ENCODE peak calls at places on chromosomes 12 and 14, in five cellular contexts. C, G, V, J and R are unnamed samples.

GRCh38 chr14:77071938-77072388 is 26.1 kb upstream of the CIPC start:
- DNase-seq in C (peak; percentile 19), G (no peak), V (no peak), J (no peak), R (no peak)

GRCh38 chr14:80996049-80996901 is 40.9 kb downstream of the TSHR start:
- DNase-seq in C (peak; percentile 89), G (no peak), V (no peak), J (no peak), R (peak; percentile 49)

GRCh38 chr12:88371416-88372183 is 208.7 kb downstream of the KITLG start:
- DNase-seq in C (peak; percentile 85), G (peak; percentile 84), V (no peak), J (peak; percentile 51), R (peak; percentile 15)

GRCh38 chr14:105155681-105156413 is 12.7 kb downstream of the JAG2 start:
- DNase-seq in C (no peak), G (no peak), V (no peak), J (no peak), R (no peak)

GRCh38 chr12:5568325-5568981 is 136.5 kb downstream of the NTF3 start:
- DNase-seq in C (no peak), G (no peak), V (no peak), J (no peak), R (no peak)

GRCh38 chr12:52058631-52059324 is 7.5 kb downstream of the NR4A1 start:
- DNase-seq in C (peak; percentile 47), G (no peak), V (peak; percentile 45), J (no peak), R (no peak)

GRCh38 chr14:98867146-98867545 is 404.9 kb downstream of the BCL11B start:
- DNase-seq in C (no peak), G (peak; percentile 54), V (no peak), J (no peak), R (no peak)

GRCh38 chr14:85003805-85004204 is 526.1 kb upstream of the FLRT2 start:
- DNase-seq in C (no peak), G (no peak), V (no peak), J (no peak), R (no peak)

GRCh38 chr12:124390442-124391116 is 95.7 kb downstream of the RFLNA start:
- DNase-seq in C (peak; percentile 74), G (no peak), V (peak; percentile 81), J (peak; percentile 86), R (no peak)

GRCh38 chr12:114000861-114001260 is 34.7 kb upstream of the RBM19 start:
- DNase-seq in C (no peak), G (no peak), V (no peak), J (no peak), R (no peak)

GRCh38 chr12:62703011-62703380 is 232.0 kb downstream of the PPM1H start:
- DNase-seq in C (no peak), G (no peak), V (no peak), J (no peak), R (no peak)

GRCh38 chr12:130686511-130686981 is 29.6 kb downstream of the RIMBP2 start:
- DNase-seq in C (no peak), G (no peak), V (no peak), J (no peak), R (no peak)

GRCh38 chr14:21093769-21094681 is 4.4 kb downstream of the ZNF219 start:
- DNase-seq in C (no peak), G (no peak), V (no peak), J (no peak), R (peak; percentile 89)

GRCh38 chr12:72433298-72433697 is 161.1 kb downstream of the TRHDE start:
- DNase-seq in C (no peak), G (no peak), V (no peak), J (no peak), R (no peak)

GRCh38 chr14:23047042-23047634 is 5.1 kb downstream of the PSMB11 start:
- DNase-seq in C (no peak), G (no peak), V (no peak), J (no peak), R (no peak)

GRCh38 chr12:130286041-130286440 is 51.6 kb upstream of the PIWIL1 start:
- DNase-seq in C (no peak), G (no peak), V (no peak), J (no peak), R (peak; percentile 4)

GRCh38 chr12:62438098-62438692 is 28.4 kb upstream of the MON2 start:
- DNase-seq in C (peak; percentile 74), G (no peak), V (no peak), J (peak; percentile 51), R (peak; percentile 47)

GRCh38 chr12:131869871-131870418 is 24.5 kb upstream of the ULK1 start:
- DNase-seq in C (peak; percentile 27), G (no peak), V (no peak), J (no peak), R (no peak)

GRCh38 chr12:95820096-95820703 is 29.6 kb upstream of the NTN4 start:
- DNase-seq in C (peak; percentile 68), G (no peak), V (no peak), J (no peak), R (peak; percentile 69)

GRCh38 chr12:131510431-131510830 is 200.5 kb upstream of the SFSWAP start:
- DNase-seq in C (no peak), G (no peak), V (no peak), J (no peak), R (no peak)

GRCh38 chr12:120639771-120640721 is at the start of gene CABP1:
- DNase-seq in C (no peak), G (no peak), V (no peak), J (no peak), R (peak; percentile 83)

GRCh38 chr12:31880340-31880739 is 78.9 kb upstream of the RESF1 start:
- DNase-seq in C (no peak), G (no peak), V (no peak), J (no peak), R (no peak)

GRCh38 chr12:125593269-125593668 is 528.0 kb downstream of the AACS start:
- DNase-seq in C (no peak), G (no peak), V (no peak), J (no peak), R (no peak)

GRCh38 chr12:117025481-117026151 is 73.6 kb downstream of the TESC start:
- DNase-seq in C (peak; percentile 67), G (no peak), V (peak; percentile 72), J (peak; percentile 73), R (peak; percentile 73)

DNA sequence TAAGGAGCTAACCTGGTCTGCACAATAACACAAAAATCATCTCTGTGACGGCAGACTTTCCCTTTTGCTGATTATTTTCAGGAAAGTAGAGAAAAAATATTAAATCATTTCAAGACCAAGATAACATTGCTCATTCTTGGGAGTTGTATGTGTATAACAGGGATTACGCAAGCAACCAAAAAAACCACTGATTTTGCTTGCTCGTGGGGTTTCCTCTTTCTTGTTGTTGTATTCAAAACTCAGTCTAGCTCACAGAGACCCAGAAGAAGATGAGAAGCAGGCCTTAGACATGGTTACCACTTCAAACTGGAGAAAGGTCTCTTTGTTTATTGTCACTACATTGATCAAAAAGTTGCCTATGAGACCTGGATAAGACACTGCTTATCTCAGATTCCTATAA is 2.2 kb upstream of the GLIPR1 start:
- DNase-seq in C (peak; percentile 82), G (no peak), V (no peak), J (no peak), R (no peak)
- H3K4me1 ChIP-seq in C (peaks cover 9% of the 10 kb centered on the region), G (peaks cover 9% of the 10 kb centered on the region), V (peaks cover 27% of the 10 kb centered on the region), J (no peaks in the 10 kb centered on the region), R (peaks cover 6% of the 10 kb centered on the region)

GRCh38 chr12:578743-579449 is 84.3 kb downstream of the NINJ2 start:
- DNase-seq in C (no peak), G (no peak), V (no peak), J (no peak), R (no peak)

GRCh38 chr12:575948-576612 is 87.2 kb downstream of the NINJ2 start:
- DNase-seq in C (peak; percentile 65), G (peak; percentile 87), V (peak; percentile 89), J (peak; percentile 88), R (peak; percentile 70)

GRCh38 chr12:575129-575502 is 88.1 kb downstream of the NINJ2 start:
- DNase-seq in C (no peak), G (peak; percentile 73), V (peak; percentile 41), J (peak; percentile 54), R (no peak)

GRCh38 chr12:574475-575128 is 88.6 kb downstream of the NINJ2 start:
- DNase-seq in C (no peak), G (peak; percentile 13), V (no peak), J (no peak), R (no peak)

GRCh38 chr12:576613-577110 is 86.6 kb downstream of the NINJ2 start:
- DNase-seq in C (no peak), G (peak; percentile 41), V (peak; percentile 2), J (no peak), R (no peak)
- H3K4me3 ChIP-seq in C (no peak overlapping the region), G (peak overlapping the region; percentile 3), V (peak overlapping the region; percentile 24), J (no peak overlapping the region), R (no peak overlapping the region)

GRCh38 chr12:111445311-111446043 is 39.8 kb downstream of the SH2B3 start:
- DNase-seq in C (no peak), G (peak; percentile 56), V (no peak), J (no peak), R (no peak)

GRCh38 chr12:111444314-111444705 is 38.6 kb downstream of the SH2B3 start:
- DNase-seq in C (no peak), G (peak; percentile 6), V (no peak), J (no peak), R (no peak)

GRCh38 chr12:111446044-111446581 is 40.4 kb downstream of the SH2B3 start:
- DNase-seq in C (peak; percentile 59), G (peak; percentile 74), V (no peak), J (no peak), R (peak; percentile 7)

GRCh38 chr12:111443586-111443985 is 37.9 kb downstream of the SH2B3 start:
- DNase-seq in C (no peak), G (peak; percentile 49), V (no peak), J (no peak), R (no peak)

DNA sequence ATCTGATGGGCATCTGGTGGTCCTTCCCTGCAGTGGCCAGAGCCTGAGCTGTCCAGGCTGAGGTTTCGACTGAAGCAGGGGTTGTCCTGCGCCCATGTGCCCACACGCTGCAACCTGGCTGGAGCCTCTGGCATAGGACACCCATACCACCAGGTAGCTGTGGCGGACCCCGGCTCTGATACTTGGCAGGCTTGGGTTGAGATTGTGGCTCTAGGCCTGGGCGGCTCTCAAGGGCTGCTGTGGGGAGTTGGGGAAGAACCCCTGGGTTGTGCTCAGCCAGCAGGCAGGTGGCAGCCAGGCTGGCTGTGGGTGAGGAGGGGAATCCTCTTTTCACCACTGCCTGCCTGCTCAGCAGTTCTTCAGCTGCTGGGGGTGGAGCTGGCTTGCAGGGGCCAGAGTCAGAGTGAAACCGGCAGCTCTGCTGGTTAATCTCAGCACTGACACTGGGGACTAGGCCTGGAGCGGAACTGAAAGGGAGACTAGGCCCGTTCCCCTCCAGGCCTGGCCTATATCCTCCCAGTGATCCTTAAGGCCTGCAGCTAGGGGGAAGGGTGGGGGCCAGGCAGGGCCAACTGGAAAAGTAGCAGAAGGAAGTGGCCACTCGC is 39.1 kb downstream of the SH2B3 start:
- DNase-seq in C (no peak), G (peak; percentile 79), V (peak; percentile 83), J (peak; percentile 91), R (no peak)
- H3K4me1 ChIP-seq in C (peaks cover 21% of the 10 kb centered on the region), G (peaks cover 71% of the 10 kb centered on the region), V (peaks cover 94% of the 10 kb centered on the region), J (no peaks in the 10 kb centered on the region), R (no peaks in the 10 kb centered on the region)

GRCh38 chr12:53219956-53220856 is 11.8 kb downstream of the RARG start:
- DNase-seq in C (peak; percentile 81), G (no peak), V (peak; percentile 88), J (peak; percentile 84), R (peak; percentile 69)

GRCh38 chr12:53218551-53219114 is 11.6 kb upstream of the ITGB7 start:
- DNase-seq in C (peak; percentile 25), G (no peak), V (peak; percentile 38), J (no peak), R (no peak)

GRCh38 chr12:53219116-53219955 is 12.3 kb upstream of the ITGB7 start:
- DNase-seq in C (peak; percentile 52), G (no peak), V (peak; percentile 60), J (peak; percentile 65), R (peak; percentile 40)

GRCh38 chr12:53217049-53217929 is 10.2 kb upstream of the ITGB7 start:
- DNase-seq in C (peak; percentile 21), G (no peak), V (peak; percentile 73), J (peak; percentile 70), R (peak; percentile 38)

GRCh38 chr12:53217930-53218307 is 10.9 kb upstream of the ITGB7 start:
- DNase-seq in C (no peak), G (no peak), V (peak; percentile 42), J (no peak), R (no peak)
- H3K4me3 ChIP-seq in C (peak overlapping the region; percentile 97), G (peak overlapping the region; percentile 61), V (peak overlapping the region; percentile 77), J (no peak overlapping the region), R (peak overlapping the region; percentile 5)